ENCODE peak calls at places on chromosome 4, in four cellular contexts. K is psoas muscle, D is GM13976, P is nephron progenitor cell. F is an unnamed sample.

GRCh38 chr4:36426741-36427140 is 145.3 kb downstream of the DTHD1 start:
- DNase-seq in K (no peak), D (no peak), P (no peak), F (no peak)

GRCh38 chr4:110270492-110271197 is 72.2 kb upstream of the ELOVL6 start:
- DNase-seq in K (no peak), D (no peak), P (no peak), F (no peak)

GRCh38 chr4:1249731-1250526 is 999 bp upstream of the CTBP1 start:
- DNase-seq in K (peak), D (peak), P (no peak), F (no peak)

GRCh38 chr4:89625599-89626293 is 211.2 kb downstream of the SNCA start:
- DNase-seq in K (no peak), D (no peak), P (no peak), F (no peak)

GRCh38 chr4:173494013-173494970 is 35.7 kb downstream of the HAND2 start:
- DNase-seq in K (no peak), D (peak), P (peak), F (no peak)

GRCh38 chr4:75542824-75543223 is 13.0 kb upstream of the ODAPH start:
- DNase-seq in K (no peak), D (no peak), P (no peak), F (no peak)

GRCh38 chr4:76156635-76157034 is 8.4 kb upstream of the NUP54 start:
- DNase-seq in K (no peak), D (no peak), P (no peak), F (no peak)

GRCh38 chr4:87005690-87006461 is 71.1 kb downstream of the AFF1 start:
- DNase-seq in K (no peak), D (peak), P (no peak), F (peak)

GRCh38 chr4:52103314-52103713 is 52.2 kb downstream of the SPATA18 start:
- DNase-seq in K (no peak), D (no peak), P (no peak), F (no peak)

GRCh38 chr4:30879841-30880240 is 159.7 kb downstream of the PCDH7 start:
- DNase-seq in K (no peak), D (no peak), P (no peak), F (no peak)

GRCh38 chr4:30755306-30755705 is 35.1 kb downstream of the PCDH7 start:
- DNase-seq in K (no peak), D (no peak), P (no peak), F (no peak)

GRCh38 chr4:40180356-40180755 is 16.5 kb upstream of the RHOH start:
- DNase-seq in K (no peak), D (no peak), P (no peak), F (no peak)

GRCh38 chr4:77586953-77587383 is 18.7 kb upstream of the CXCL13 start:
- DNase-seq in K (no peak), D (peak), P (no peak), F (peak)

GRCh38 chr4:23897564-23898109 is 7.8 kb upstream of the PPARGC1A start:
- DNase-seq in K (no peak), D (no peak), P (no peak), F (no peak)

GRCh38 chr4:16248605-16249004 is 22.3 kb upstream of the TAPT1 start:
- DNase-seq in K (no peak), D (no peak), P (no peak), F (no peak)

GRCh38 chr4:81427605-81427922 is 44.1 kb downstream of the RASGEF1B start:
- DNase-seq in K (no peak), D (no peak), P (no peak), F (no peak)

GRCh38 chr4:39823193-39823592 is 125.3 kb downstream of the UBE2K start:
- DNase-seq in K (no peak), D (no peak), P (no peak), F (no peak)

GRCh38 chr4:153989505-153989904 is 200.6 kb upstream of the SFRP2 start:
- DNase-seq in K (no peak), D (no peak), P (no peak), F (no peak)

GRCh38 chr4:101415962-101416361 is 68.6 kb upstream of the PPP3CA start:
- DNase-seq in K (no peak), D (no peak), P (no peak), F (peak)

GRCh38 chr4:57119054-57119651 is 9.0 kb upstream of the IGFBP7 start:
- DNase-seq in K (peak), D (no peak), P (no peak), F (no peak)

GRCh38 chr4:57159866-57160265 is 49.7 kb upstream of the IGFBP7 start:
- DNase-seq in K (no peak), D (no peak), P (no peak), F (no peak)

GRCh38 chr4:23392860-23393458 is 496.9 kb downstream of the PPARGC1A start:
- DNase-seq in K (no peak), D (no peak), P (no peak), F (no peak)

GRCh38 chr4:118872181-118872580 is 16.5 kb upstream of the SYNPO2 start:
- DNase-seq in K (no peak), D (no peak), P (no peak), F (no peak)

GRCh38 chr4:17646693-17647092 is 32.3 kb downstream of the MED28 start:
- DNase-seq in K (no peak), D (no peak), P (no peak), F (no peak)

GRCh38 chr4:118743867-118744266 is 58.7 kb downstream of the METTL14 start:
- DNase-seq in K (no peak), D (no peak), P (no peak), F (no peak)

DNA sequence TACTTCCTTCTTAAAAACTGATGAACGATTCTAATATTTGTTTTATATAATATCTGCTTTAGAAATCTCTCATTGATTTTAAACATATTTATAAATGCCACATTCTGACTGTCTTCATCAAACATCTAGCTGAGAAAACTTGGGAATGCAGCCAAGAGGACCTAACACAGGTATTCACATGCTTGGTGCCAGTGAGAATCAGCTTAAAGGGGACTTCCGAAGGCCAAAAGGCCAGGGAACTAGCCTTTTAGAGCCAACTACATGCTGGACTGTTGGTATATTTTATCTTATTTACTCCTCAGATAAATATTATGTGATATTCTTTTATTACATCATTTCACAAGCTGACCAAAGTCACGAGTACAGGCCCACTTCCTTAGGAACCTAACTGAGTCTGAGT is 41.0 kb upstream of the PDLIM3 start:
- DNase-seq in K (no peak), D (no peak), P (no peak), F (no peak)
- TF ChIP-seq CTCF in K (no peak), D (no peak), P (no peak), F (no peak)

DNA sequence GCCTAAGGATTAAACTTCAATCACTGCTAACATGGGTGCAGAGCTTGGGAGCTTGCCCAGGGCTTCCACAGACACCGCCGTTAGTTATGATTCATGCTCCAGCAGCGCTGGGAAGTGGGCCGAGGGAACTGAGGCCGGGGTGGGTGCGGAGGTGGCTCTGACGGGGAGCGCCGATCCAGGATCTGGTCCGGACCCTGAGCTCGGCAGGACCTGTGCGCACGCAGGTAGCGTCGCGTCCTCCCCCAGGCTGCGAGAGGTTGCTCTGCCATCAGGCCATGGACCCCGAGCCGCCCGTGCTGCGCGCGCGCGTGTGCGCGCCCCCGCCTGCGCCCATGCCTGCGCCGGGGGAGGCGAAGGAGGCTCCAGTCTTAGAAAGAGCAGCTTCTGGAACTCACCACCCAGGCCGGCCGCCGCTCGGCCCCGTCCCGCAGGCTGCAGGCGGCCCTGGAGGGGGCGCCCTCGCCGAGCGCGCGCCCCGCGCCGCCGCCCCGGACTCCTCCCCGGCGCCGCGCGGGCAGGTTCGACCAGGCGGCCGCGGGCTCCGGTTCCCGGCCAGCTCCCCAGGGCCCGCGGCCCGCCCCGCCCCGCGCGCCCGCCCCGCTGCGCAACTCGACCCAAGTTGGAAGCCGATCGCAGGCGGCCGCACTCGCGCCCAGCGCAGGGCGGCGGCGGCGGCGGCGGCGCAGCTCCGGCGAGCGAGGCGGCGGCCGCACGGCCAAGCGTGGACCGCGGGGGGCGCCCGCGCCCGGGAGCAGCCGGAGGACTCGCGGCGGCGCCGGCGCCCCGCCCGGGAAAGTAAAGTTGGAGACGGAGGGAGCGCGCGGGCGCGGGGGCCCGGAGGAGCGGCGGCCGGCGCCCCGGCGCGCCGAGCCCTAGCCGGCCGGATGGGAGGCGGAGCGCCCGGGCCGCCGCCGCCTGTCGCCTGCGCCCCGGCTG is 646 bp upstream of the ADRA2C start:
- DNase-seq in K (peak), D (peak), P (peak), F (no peak)
- TF ChIP-seq CTCF in K (peak), D (no peak), P (no peak), F (no peak)

GRCh38 chr4:2318476-2318875 is 56.6 kb upstream of the MXD4 start:
- DNase-seq in K (no peak), D (peak), P (no peak), F (no peak)
- TF ChIP-seq CTCF in K (no peak), D (no peak), P (no peak), F (no peak)

DNA sequence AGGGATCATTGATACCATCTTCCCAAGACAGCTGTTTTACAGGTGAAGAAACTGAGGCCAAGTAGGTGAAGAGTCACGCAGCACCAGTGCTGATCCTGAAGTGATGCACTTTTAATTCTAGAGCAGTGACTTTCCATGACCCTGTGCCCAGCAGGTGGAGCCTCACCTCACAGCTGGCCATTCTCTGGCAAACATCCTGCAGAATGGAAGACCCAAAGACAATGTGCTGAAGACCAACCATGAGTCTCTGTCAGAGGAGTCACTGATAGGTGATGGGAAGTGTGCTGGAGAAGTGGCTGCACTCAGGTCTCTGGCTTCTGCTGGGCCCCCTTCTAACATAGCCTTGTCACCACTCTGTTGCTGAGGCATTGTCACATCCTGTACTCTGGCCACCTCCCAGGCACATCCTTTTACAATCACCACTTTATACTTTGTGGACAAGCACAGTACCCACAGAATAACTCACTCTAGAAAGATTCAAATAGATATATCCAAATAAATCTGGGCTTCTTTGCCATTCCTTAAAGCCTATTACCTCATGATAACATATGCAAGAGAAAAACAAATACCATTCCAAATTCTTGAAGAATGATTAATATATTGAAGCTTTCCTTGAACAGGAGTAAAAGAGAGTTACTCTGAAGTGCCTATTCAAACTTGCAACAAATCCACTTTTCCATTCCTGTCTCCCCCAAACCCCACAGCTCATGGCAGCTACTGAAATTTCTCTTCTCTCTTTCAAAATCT is 64.1 kb upstream of the SCOC start:
- DNase-seq in K (no peak), D (no peak), P (no peak), F (no peak)
- TF ChIP-seq CTCF in K (peak), D (no peak), P (no peak), F (no peak)

DNA sequence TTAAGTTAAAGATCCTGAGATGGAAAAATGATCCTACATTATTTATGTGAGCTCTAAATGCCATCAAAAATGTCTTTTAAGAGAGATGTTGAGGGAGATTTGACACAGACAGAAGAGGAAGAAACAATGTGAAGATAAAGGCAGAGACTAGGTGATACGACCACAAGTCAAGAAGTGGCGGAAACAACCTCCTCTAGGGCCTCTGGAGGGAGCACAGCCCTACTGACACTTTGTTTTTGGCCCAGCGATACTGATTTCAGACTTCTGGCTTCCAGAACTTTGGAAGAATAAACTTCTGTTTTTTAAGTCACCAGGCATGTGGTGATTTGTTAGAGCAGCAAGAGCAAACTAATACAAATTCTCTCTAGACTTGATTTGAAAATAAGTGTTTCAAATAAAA is 1216.1 kb downstream of the FSTL5 start:
- DNase-seq in K (no peak), D (no peak), P (no peak), F (no peak)
- TF ChIP-seq CTCF in K (no peak), D (no peak), P (no peak), F (no peak)

GRCh38 chr4:70839537-70840093 is at the start of gene GRSF1:
- DNase-seq in K (peak), D (peak), P (peak), F (peak)
- TF ChIP-seq CTCF in K (peak), D (peak), P (no peak), F (no peak)

GRCh38 chr4:6473264-6474052 is 1.0 kb upstream of the PPP2R2C start:
- DNase-seq in K (no peak), D (peak), P (no peak), F (no peak)

GRCh38 chr4:6474705-6475457 is 2.5 kb upstream of the PPP2R2C start:
- DNase-seq in K (no peak), D (no peak), P (no peak), F (no peak)

GRCh38 chr4:6472387-6473263 is at the start of gene PPP2R2C:
- DNase-seq in K (no peak), D (peak), P (peak), F (no peak)

GRCh38 chr4:6475492-6476020 is 3.1 kb upstream of the PPP2R2C start:
- DNase-seq in K (no peak), D (no peak), P (no peak), F (no peak)

GRCh38 chr4:6474053-6474568 is 1.7 kb upstream of the PPP2R2C start:
- DNase-seq in K (no peak), D (no peak), P (no peak), F (no peak)
- TF ChIP-seq CTCF in K (no peak), D (no peak), P (no peak), F (no peak)

GRCh38 chr4:174631901-174632758 is 109.8 kb upstream of the HPGD start:
- DNase-seq in K (no peak), D (peak), P (peak), F (no peak)
- TF ChIP-seq CTCF in K (peak), D (peak), P (peak), F (peak)

F was measured in natural killer cell.